ENCODE peak calls at places on chromosome 19, in five cellular contexts. K is H9, C is neuronal stem cell, T is mesendoderm, H is IMR-90. M is an unnamed sample. For H3K4me1, the result is how much of the 10 kb centered on the place peaks cover.

GRCh38 chr19:48442116-48443035 is 3.4 kb upstream of the GRWD1 start:
- DNase-seq in K (peak), C (no peak), T (no peak), H (no peak), M (no peak)

GRCh38 chr19:18606281-18607221 is at the start of gene CRLF1:
- DNase-seq in K (no peak), C (no peak), T (no peak), H (no peak), M (no peak)

GRCh38 chr19:49746206-49746958 is 16.7 kb downstream of the TSKS start:
- DNase-seq in K (peak), C (no peak), T (peak), H (no peak), M (no peak)

GRCh38 chr19:30479231-30479630 is 107.0 kb downstream of the ZNF536 start:
- DNase-seq in K (no peak), C (no peak), T (no peak), H (no peak), M (no peak)

GRCh38 chr19:21321134-21321533 is 8.1 kb downstream of the ZNF708 start:
- DNase-seq in K (no peak), C (no peak), T (no peak), H (no peak), M (no peak)

GRCh38 chr19:19542507-19542906 is 4.4 kb downstream of the CILP2 start:
- DNase-seq in K (no peak), C (no peak), T (no peak), H (no peak), M (no peak)

GRCh38 chr19:30003862-30004261 is 61.8 kb downstream of the URI1 start:
- DNase-seq in K (no peak), C (no peak), T (no peak), H (no peak), M (peak)

GRCh38 chr19:355134-355533 is 10.5 kb upstream of the MIER2 start:
- DNase-seq in K (no peak), C (no peak), T (no peak), H (no peak), M (no peak)

GRCh38 chr19:56838930-56839664 is 1.4 kb downstream of the PEG3 start:
- DNase-seq in K (no peak), C (peak), T (peak), H (no peak), M (no peak)

GRCh38 chr19:19068659-19069509 is 5.1 kb downstream of the SLC25A42 start:
- DNase-seq in K (no peak), C (no peak), T (no peak), H (no peak), M (no peak)

GRCh38 chr19:38395381-38396127 is 7.1 kb downstream of the SPRED3 start:
- DNase-seq in K (no peak), C (no peak), T (no peak), H (no peak), M (no peak)

GRCh38 chr19:38660724-38661123 is 13.3 kb downstream of the ACTN4 start:
- DNase-seq in K (no peak), C (no peak), T (no peak), H (no peak), M (no peak)

GRCh38 chr19:45215391-45216191 is 29.6 kb downstream of the EXOC3L2 start:
- DNase-seq in K (peak), C (no peak), T (peak), H (no peak), M (no peak)

GRCh38 chr19:18660051-18660910 is 23.2 kb upstream of the CRTC1 start:
- DNase-seq in K (no peak), C (no peak), T (no peak), H (peak), M (peak)

GRCh38 chr19:58228584-58229254 is at the start of gene ZNF544:
- DNase-seq in K (peak), C (peak), T (peak), H (peak), M (peak)

GRCh38 chr19:38792250-38793111 is 3.5 kb downstream of the LGALS7B start:
- DNase-seq in K (peak), C (no peak), T (peak), H (no peak), M (no peak)

GRCh38 chr19:40677156-40677555 is 13.3 kb downstream of the NUMBL start:
- DNase-seq in K (no peak), C (no peak), T (no peak), H (no peak), M (no peak)

GRCh38 chr19:19997656-19998268 is 41.5 kb downstream of the ZNF682 start:
- DNase-seq in K (peak), C (no peak), T (peak), H (no peak), M (no peak)

GRCh38 chr19:19538077-19538764 is at the start of gene CILP2:
- DNase-seq in K (peak), C (peak), T (peak), H (no peak), M (no peak)

GRCh38 chr19:46133101-46133627 is 8.7 kb upstream of the IGFL3 start:
- DNase-seq in K (peak), C (peak), T (peak), H (peak), M (peak)

GRCh38 chr19:4036576-4037300 is 29.2 kb downstream of the PIAS4 start:
- DNase-seq in K (no peak), C (no peak), T (no peak), H (no peak), M (no peak)
- H3K23ac ChIP-seq in K (no peak), C (peak), T (no peak), H (no peak), M (no peak)

GRCh38 chr19:55091955-55092354 is 16.3 kb downstream of the EPS8L1 start:
- DNase-seq in K (peak), C (no peak), T (peak), H (no peak), M (no peak)
- H3K4me1 ChIP-seq in K (under half), C (under half), T (under half), H (under half), M (under half)

GRCh38 chr19:6501740-6502648 is at the start of gene TUBB4A:
- DNase-seq in K (peak), C (no peak), T (no peak), H (no peak), M (no peak)
- H3K23ac ChIP-seq in K (no peak), C (peak), T (no peak), H (no peak), M (no peak)

DNA sequence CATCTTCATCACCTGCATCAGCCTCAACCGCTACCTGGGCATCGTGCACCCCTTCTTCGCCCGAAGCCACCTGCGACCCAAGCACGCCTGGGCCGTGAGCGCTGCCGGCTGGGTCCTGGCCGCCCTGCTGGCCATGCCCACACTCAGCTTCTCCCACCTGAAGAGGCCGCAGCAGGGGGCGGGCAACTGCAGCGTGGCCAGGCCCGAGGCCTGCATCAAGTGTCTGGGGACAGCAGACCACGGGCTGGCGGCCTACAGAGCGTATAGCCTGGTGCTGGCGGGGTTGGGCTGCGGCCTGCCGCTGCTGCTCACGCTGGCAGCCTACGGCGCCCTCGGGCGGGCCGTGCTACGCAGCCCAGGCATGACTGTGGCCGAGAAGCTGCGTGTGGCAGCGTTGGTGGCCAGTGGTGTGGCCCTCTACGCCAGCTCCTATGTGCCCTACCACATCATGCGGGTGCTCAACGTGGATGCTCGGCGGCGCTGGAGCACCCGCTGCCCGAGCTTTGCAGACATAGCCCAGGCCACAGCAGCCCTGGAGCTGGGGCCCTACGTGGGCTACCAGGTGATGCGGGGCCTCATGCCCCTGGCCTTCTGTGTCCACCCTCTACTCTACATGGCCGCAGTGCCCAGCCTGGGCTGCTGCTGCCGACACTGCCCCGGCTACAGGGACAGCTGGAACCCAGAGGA is 2.6 kb downstream of the P2RY11 start:
- DNase-seq in K (no peak), C (no peak), T (peak), H (no peak), M (no peak)
- H3K4me1 ChIP-seq in K (under half), C (under half), T (under half), H (under half), M (under half)

DNA sequence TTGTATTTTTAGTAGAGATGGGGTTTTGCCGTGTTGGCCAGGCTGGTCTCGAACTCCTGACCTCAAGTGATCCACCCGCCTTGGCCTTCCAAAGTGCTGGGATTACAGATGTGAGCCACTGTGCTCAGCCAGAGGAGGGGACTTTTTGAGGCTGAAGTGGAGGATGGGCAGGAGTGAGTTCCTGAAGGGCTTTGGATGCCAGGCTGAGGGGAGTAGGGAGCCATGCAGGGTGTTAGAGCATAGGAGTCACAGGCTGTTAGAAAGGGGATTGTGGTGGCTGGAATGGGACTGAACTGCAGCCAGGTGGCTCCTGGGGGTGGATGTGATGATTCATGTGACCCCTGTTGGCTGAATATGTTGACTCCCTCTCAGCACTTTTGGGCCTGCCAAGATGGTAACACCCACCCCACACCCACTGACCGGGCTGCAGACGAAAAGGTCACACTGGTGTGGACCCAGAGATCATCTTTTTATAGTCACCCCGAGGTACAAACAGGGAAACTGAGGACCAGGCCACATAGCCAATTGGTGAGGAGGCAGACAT is 11.2 kb downstream of the CYP4F22 start:
- DNase-seq in K (no peak), C (no peak), T (no peak), H (no peak), M (no peak)
- H3K23ac ChIP-seq in K (no peak), C (no peak), T (no peak), H (no peak), M (no peak)

GRCh38 chr19:31572671-31573298 is 223.5 kb upstream of the TSHZ3 start:
- DNase-seq in K (no peak), C (no peak), T (no peak), H (no peak), M (no peak)
- H3K4me1 ChIP-seq in K (under half), C (under half), T (under half), H (under half), M (under half)